ENCODE peak calls at places on chromosome 21, in nine cellular contexts. U is NCI-H1436, Q is fibroblast of villous mesenchyme, B is NT2/D1, M is colonic mucosa, Y is sigmoid colon, G is posterior cingulate gyrus, L is T-helper 9 cell, E is putamen. T is an unnamed sample.

GRCh38 chr21:32131960-32132359 is 146.9 kb downstream of the MIS18A start:
- DNase-seq in G (no peak), Y (no peak), U (no peak), Q (peak), M (no peak), E (no peak), L (no peak), B (no peak), T (no peak)

GRCh38 chr21:32813265-32813903 is 41.8 kb upstream of the PAXBP1 start:
- DNase-seq in G (no peak), M (no peak), Y (no peak), Q (no peak), B (no peak), E (no peak), U (no peak), L (no peak), T (no peak)

GRCh38 chr21:28834335-28835238 is 158.1 kb downstream of the LTN1 start:
- DNase-seq in Q (no peak), U (no peak), M (peak), G (no peak), L (no peak), B (no peak), Y (no peak), E (no peak), T (no peak)

GRCh38 chr21:16409341-16409740 is 679.6 kb downstream of the USP25 start:
- DNase-seq in E (no peak), L (no peak), U (no peak), Y (no peak), B (no peak), Q (no peak), M (no peak), G (no peak), T (no peak)

GRCh38 chr21:34509151-34509550 is 2.9 kb downstream of the KCNE1 start:
- DNase-seq in G (no peak), Y (no peak), L (no peak), M (no peak), B (no peak), E (no peak), Q (no peak), U (no peak), T (no peak)

GRCh38 chr21:42535602-42536171 is 22.0 kb downstream of the SLC37A1 start:
- DNase-seq in B (no peak), L (no peak), G (no peak), M (peak), U (no peak), Y (peak), E (no peak), Q (no peak), T (peak)

GRCh38 chr21:45899317-45900033 is 82.1 kb upstream of the COL6A1 start:
- DNase-seq in B (no peak), M (no peak), L (no peak), Y (no peak), G (no peak), E (no peak), U (no peak), Q (no peak), T (no peak)

GRCh38 chr21:46051821-46052675 is 45.9 kb upstream of the COL6A2 start:
- DNase-seq in B (no peak), G (no peak), M (no peak), L (no peak), U (no peak), Q (no peak), Y (peak), E (no peak), T (no peak)

GRCh38 chr21:32226444-32226843 is 52.4 kb downstream of the MIS18A start:
- DNase-seq in B (no peak), Q (no peak), Y (no peak), L (no peak), M (no peak), G (no peak), E (no peak), U (no peak), T (no peak)

GRCh38 chr21:26067836-26068401 is 102.7 kb downstream of the APP start:
- DNase-seq in L (no peak), E (no peak), M (no peak), Y (no peak), G (no peak), B (no peak), Q (no peak), U (no peak), T (no peak)

GRCh38 chr21:31366825-31367224 is 22.8 kb upstream of the TIAM1 start:
- DNase-seq in Y (no peak), Q (peak), U (no peak), B (no peak), L (no peak), G (no peak), E (no peak), M (no peak), T (no peak)

GRCh38 chr21:36589352-36589971 is 109.5 kb upstream of the SIM2 start:
- DNase-seq in E (no peak), B (peak), L (no peak), M (peak), G (no peak), Y (no peak), U (no peak), Q (peak), T (no peak)

GRCh38 chr21:45874716-45875415 is 106.7 kb upstream of the COL6A1 start:
- DNase-seq in E (no peak), G (no peak), B (no peak), L (no peak), M (peak), Y (peak), Q (peak), U (no peak), T (no peak)

GRCh38 chr21:33268392-33268735 is 2.2 kb downstream of the IL10RB start:
- DNase-seq in Q (no peak), E (no peak), G (no peak), L (no peak), M (peak), Y (no peak), U (no peak), B (no peak), T (no peak)

GRCh38 chr21:43645414-43645891 is 13.8 kb downstream of the HSF2BP start:
- DNase-seq in G (no peak), L (no peak), M (peak), Y (peak), U (peak), Q (peak), B (no peak), E (peak), T (peak)

GRCh38 chr21:42476493-42477342 is 19.3 kb downstream of the RSPH1 start:
- DNase-seq in Q (no peak), B (no peak), Y (no peak), U (no peak), M (no peak), G (no peak), E (no peak), L (no peak), T (no peak)

GRCh38 chr21:32712043-32712442 is 15.8 kb downstream of the SYNJ1 start:
- DNase-seq in U (no peak), L (no peak), Q (no peak), G (no peak), Y (no peak), M (no peak), E (no peak), B (no peak), T (peak)

GRCh38 chr21:29082416-29082815 is 9.0 kb upstream of the CCT8 start:
- DNase-seq in G (no peak), E (no peak), M (peak), B (no peak), Q (no peak), U (no peak), L (no peak), Y (no peak), T (no peak)

GRCh38 chr21:45283611-45284455 is 3.9 kb downstream of the POFUT2 start:
- DNase-seq in U (no peak), Y (peak), E (no peak), G (peak), B (no peak), L (no peak), M (no peak), Q (no peak), T (no peak)